ENCODE peak calls at places on chromosomes 3 and 15, in eight cellular contexts. F is cardiac fibroblast; G is GM12878; D is adrenal gland; E is SK-N-SH; Y is mesothelial cell of epicardium; H is IMR-90; W is CD8-positive, alpha-beta T cell. J is an unnamed sample.

GRCh38 chr3:52481819-52482521 is 13.2 kb upstream of the STAB1 start:
- DNase-seq in D (no peak), E (peak; percentile 72), W (no peak), F (peak; percentile 20), Y (no peak), H (peak; percentile 4), G (no peak), J (no peak)

GRCh38 chr15:39299506-39300267 is 281.2 kb upstream of the THBS1 start:
- DNase-seq in E (no peak), H (peak; percentile 71), D (no peak), F (no peak), G (no peak), Y (no peak), W (no peak), J (peak; percentile 97)

GRCh38 chr15:81296673-81297072 is 27.3 kb downstream of the STARD5 start:
- DNase-seq in G (peak; percentile 95), H (no peak), E (no peak), W (peak; percentile 70), D (peak; percentile 61), F (no peak), Y (no peak), J (no peak)

GRCh38 chr15:73944161-73945099 is 18.2 kb downstream of the LOXL1 start:
- DNase-seq in E (peak; percentile 86), F (no peak), Y (no peak), H (no peak), D (no peak), G (no peak), W (no peak), J (peak; percentile 54)

GRCh38 chr3:151227438-151228290 is 24.6 kb upstream of the GPR171 start:
- DNase-seq in F (peak; percentile 89), G (peak; percentile 60), W (peak; percentile 72), E (peak; percentile 70), Y (peak; percentile 27), D (peak; percentile 70), H (peak; percentile 90), J (peak; percentile 69)

GRCh38 chr15:58842713-58843396 is 71.8 kb downstream of the MINDY2 start:
- DNase-seq in F (no peak), G (peak; percentile 21), D (no peak), Y (no peak), H (no peak), E (no peak), W (no peak), J (no peak)

GRCh38 chr3:9196009-9196408 is 53.4 kb downstream of the SRGAP3 start:
- DNase-seq in F (no peak), G (no peak), D (no peak), Y (no peak), H (no peak), W (no peak), E (no peak), J (no peak)

GRCh38 chr3:126888186-126888760 is 94.6 kb upstream of the PLXNA1 start:
- DNase-seq in H (no peak), Y (no peak), F (no peak), G (no peak), W (no peak), E (no peak), D (no peak), J (no peak)

GRCh38 chr15:25067725-25068309 is 113.0 kb downstream of the SNRPN start:
- DNase-seq in Y (no peak), W (no peak), D (no peak), H (no peak), G (no peak), E (no peak), F (no peak), J (no peak)

GRCh38 chr3:193780810-193781472 is 187.9 kb downstream of the OPA1 start:
- DNase-seq in D (peak; percentile 71), F (peak; percentile 84), W (no peak), G (no peak), E (peak; percentile 84), Y (peak; percentile 68), H (peak; percentile 54), J (peak; percentile 76)

GRCh38 chr3:187802928-187803259 is 57.6 kb upstream of the BCL6 start:
- DNase-seq in W (no peak), F (no peak), H (no peak), G (peak; percentile 64), Y (no peak), E (no peak), D (no peak), J (no peak)

GRCh38 chr3:194117114-194117845 is 18.7 kb upstream of the HES1 start:
- DNase-seq in Y (no peak), H (no peak), G (no peak), E (no peak), F (no peak), D (no peak), W (no peak), J (no peak)

GRCh38 chr3:53122255-53122932 is 7.8 kb downstream of the RFT1 start:
- DNase-seq in G (no peak), Y (no peak), E (no peak), D (no peak), W (no peak), F (no peak), H (no peak), J (no peak)

GRCh38 chr3:99532246-99532645 is 106.1 kb upstream of the COL8A1 start:
- DNase-seq in Y (no peak), G (no peak), E (peak; percentile 8), W (no peak), H (peak; percentile 77), F (peak; percentile 88), D (peak; percentile 34), J (peak; percentile 80)

GRCh38 chr3:9930804-9931418 is 2.7 kb upstream of the CRELD1 start:
- DNase-seq in F (peak; percentile 28), E (peak; percentile 63), W (no peak), Y (no peak), G (no peak), D (no peak), H (no peak), J (no peak)

GRCh38 chr15:62977952-62978811 is 64.4 kb upstream of the TPM1 start:
- DNase-seq in Y (no peak), G (no peak), F (peak; percentile 54), W (no peak), D (no peak), E (no peak), H (peak; percentile 44), J (peak; percentile 91)

GRCh38 chr15:29612096-29612495 is 210.2 kb downstream of the TJP1 start:
- DNase-seq in H (peak; percentile 76), F (peak; percentile 98), W (no peak), D (no peak), E (no peak), Y (no peak), G (no peak), J (peak; percentile 94)

GRCh38 chr3:39937874-39938273 is 128.5 kb downstream of the MYRIP start:
- DNase-seq in Y (no peak), F (peak; percentile 24), W (no peak), H (no peak), E (no peak), D (no peak), G (no peak), J (no peak)

GRCh38 chr3:175121225-175121624 is 262.1 kb downstream of the NAALADL2 start:
- DNase-seq in H (no peak), D (no peak), Y (no peak), F (no peak), G (no peak), W (no peak), E (no peak), J (no peak)

GRCh38 chr15:75369897-75370581 is 1.6 kb upstream of the MAN2C1 start:
- DNase-seq in E (no peak), Y (no peak), H (no peak), G (no peak), D (no peak), W (no peak), F (no peak), J (no peak)
- TF ChIP-seq CTCF in E (no peak), Y (no peak), H (no peak), G (no peak), D (no peak), W (no peak), F (no peak), J (no peak)

DNA sequence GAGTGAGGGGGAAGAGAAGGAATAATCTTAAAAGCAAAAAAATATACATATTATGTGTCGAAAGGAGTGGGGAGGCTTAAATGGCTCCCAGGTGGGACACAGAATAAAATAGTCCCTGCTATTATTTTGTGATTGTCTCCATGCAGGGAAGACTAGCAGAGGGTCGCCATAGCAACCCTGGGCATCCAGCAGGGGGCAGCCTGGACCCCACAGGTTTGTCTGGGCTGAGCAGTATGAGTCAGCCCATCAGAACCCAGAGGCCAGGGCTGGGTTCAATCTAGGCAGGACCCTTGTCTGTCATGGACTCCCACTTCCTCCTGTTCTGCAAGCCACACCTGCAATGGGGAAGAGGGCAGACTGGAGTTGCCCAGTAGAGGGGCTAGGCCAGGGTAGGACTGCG is 17.6 kb upstream of the LINGO1 start:
- DNase-seq in E (peak; percentile 70), G (no peak), F (peak; percentile 5), Y (no peak), H (no peak), D (no peak), W (no peak), J (no peak)
- TF ChIP-seq CTCF in E (peak; percentile 45), G (no peak), F (peak; percentile 32), Y (peak; percentile 31), H (peak; percentile 21), D (peak; percentile 9), W (no peak), J (no peak)

DNA sequence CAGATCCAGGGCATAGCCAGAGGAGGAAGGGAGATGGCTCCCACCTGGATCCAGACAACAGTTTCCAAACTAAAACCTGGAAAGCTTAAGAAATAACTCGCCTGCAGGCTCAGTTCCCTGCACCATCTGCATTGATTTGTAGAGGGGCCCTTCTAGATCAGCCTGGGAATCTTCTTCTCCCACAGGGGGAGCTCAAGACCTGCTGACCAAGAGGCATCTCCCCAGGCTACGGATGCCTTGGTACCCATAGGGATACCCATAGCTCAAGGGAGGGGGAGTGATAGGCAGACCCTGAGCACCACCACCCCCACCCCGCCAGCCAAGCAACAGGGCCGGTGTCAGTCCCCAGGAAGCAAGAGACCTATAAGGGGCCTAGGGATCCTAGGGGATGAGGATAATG is 28.0 kb upstream of the DCLK3 start:
- DNase-seq in H (peak; percentile 24), Y (no peak), D (no peak), F (peak; percentile 39), W (no peak), E (peak; percentile 42), G (no peak), J (peak; percentile 13)
- TF ChIP-seq CTCF in H (peak; percentile 47), Y (no peak), D (no peak), F (peak; percentile 65), W (no peak), E (peak; percentile 42), G (peak; percentile 53), J (peak; percentile 51)

GRCh38 chr3:56919797-56920195 is 118.0 kb upstream of the ARHGEF3 start:
- DNase-seq in G (no peak), D (no peak), H (no peak), F (no peak), W (no peak), E (no peak), Y (no peak), J (no peak)

GRCh38 chr3:56916697-56917336 is 115.1 kb upstream of the ARHGEF3 start:
- DNase-seq in D (no peak), F (no peak), Y (no peak), H (no peak), W (no peak), E (no peak), G (no peak), J (no peak)

GRCh38 chr3:56917337-56917697 is 115.6 kb upstream of the ARHGEF3 start:
- DNase-seq in G (no peak), E (no peak), W (no peak), F (no peak), Y (no peak), D (no peak), H (no peak), J (no peak)

GRCh38 chr3:56917740-56918568 is 116.2 kb upstream of the ARHGEF3 start:
- DNase-seq in E (no peak), F (no peak), W (no peak), H (no peak), D (no peak), Y (no peak), G (peak; percentile 84), J (no peak)

GRCh38 chr3:56919137-56919796 is 117.5 kb upstream of the ARHGEF3 start:
- DNase-seq in W (no peak), E (no peak), H (no peak), G (no peak), D (no peak), Y (no peak), F (no peak), J (no peak)
- TF ChIP-seq CTCF in W (no peak), E (no peak), H (no peak), G (no peak), D (no peak), Y (no peak), F (no peak), J (no peak)

J was measured in AG10803.